ENCODE peak calls at places on chromosomes 3 and 15, in four cellular contexts. One of them, this sample, is unnamed.
A peak's percentile ranks its signal among the peaks of the same experiment; 100 is the strongest.

GRCh38 chr3:117248149-117248548 is 538.6 kb downstream of the TUSC7 start:
- DNase-seq in A549: no peak
- DNase-seq in GM12878: no peak
- DNase-seq in K562: no peak
- DNase-seq in this sample: no peak

GRCh38 chr15:63008333-63009049 is 34.1 kb upstream of the TPM1 start:
- DNase-seq in A549: no peak
- DNase-seq in GM12878: no peak
- DNase-seq in K562: no peak
- DNase-seq in this sample: no peak

GRCh38 chr15:26877842-26878241 is 11.0 kb downstream of the GABRA5 start:
- DNase-seq in A549: no peak
- DNase-seq in GM12878: no peak
- DNase-seq in K562: no peak
- DNase-seq in this sample: no peak

GRCh38 chr3:178084938-178085816 is 451.1 kb upstream of the KCNMB2 start:
- DNase-seq in A549: no peak
- DNase-seq in GM12878: no peak
- DNase-seq in K562: no peak
- DNase-seq in this sample: peak; percentile 9

GRCh38 chr3:174198199-174198598 is 660.9 kb upstream of the NAALADL2 start:
- DNase-seq in A549: no peak
- DNase-seq in GM12878: no peak
- DNase-seq in K562: no peak
- DNase-seq in this sample: no peak

GRCh38 chr3:106945435-106945834 is 431.8 kb upstream of the CCDC54 start:
- DNase-seq in A549: no peak
- DNase-seq in GM12878: no peak
- DNase-seq in K562: no peak
- DNase-seq in this sample: no peak

GRCh38 chr3:141426404-141427034 is 58.2 kb downstream of the ZBTB38 start:
- DNase-seq in A549: no peak
- DNase-seq in GM12878: no peak
- DNase-seq in K562: no peak
- DNase-seq in this sample: no peak

GRCh38 chr3:160130950-160131349 is 94.3 kb upstream of the C3orf80 start:
- DNase-seq in A549: no peak
- DNase-seq in GM12878: no peak
- DNase-seq in K562: no peak
- DNase-seq in this sample: no peak

GRCh38 chr3:24060055-24060454 is 115.0 kb downstream of the NR1D2 start:
- DNase-seq in A549: no peak
- DNase-seq in GM12878: no peak
- DNase-seq in K562: no peak
- DNase-seq in this sample: no peak

GRCh38 chr15:52557242-52557641 is 11.6 kb downstream of the ARPP19 start:
- DNase-seq in A549: no peak
- DNase-seq in GM12878: no peak
- DNase-seq in K562: no peak
- DNase-seq in this sample: no peak

GRCh38 chr3:42778644-42779043 is 5.6 kb upstream of the CCDC13 start:
- DNase-seq in A549: no peak
- DNase-seq in GM12878: no peak
- DNase-seq in K562: no peak
- DNase-seq in this sample: no peak

GRCh38 chr3:8464668-8465067 is 37.0 kb upstream of the LMCD1 start:
- DNase-seq in A549: no peak
- DNase-seq in GM12878: no peak
- DNase-seq in K562: no peak
- DNase-seq in this sample: no peak

GRCh38 chr3:114758828-114759709 is 388.0 kb downstream of the ZBTB20 start:
- DNase-seq in A549: no peak
- DNase-seq in GM12878: no peak
- DNase-seq in K562: no peak
- DNase-seq in this sample: peak; percentile 39

GRCh38 chr15:52255935-52256334 is 39.7 kb downstream of the MYO5C start:
- DNase-seq in A549: no peak
- DNase-seq in GM12878: no peak
- DNase-seq in K562: no peak
- DNase-seq in this sample: no peak

GRCh38 chr3:184040010-184040409 is 8.5 kb downstream of the HTR3D start:
- DNase-seq in A549: peak; percentile 34
- DNase-seq in GM12878: no peak
- DNase-seq in K562: peak; percentile 22
- DNase-seq in this sample: peak; percentile 38

GRCh38 chr15:74200394-74200793 is 2.2 kb downstream of the STRA6 start:
- DNase-seq in A549: peak; percentile 77
- DNase-seq in GM12878: no peak
- DNase-seq in K562: no peak
- DNase-seq in this sample: no peak

GRCh38 chr15:51243774-51244173 is 94.6 kb downstream of the CYP19A1 start:
- DNase-seq in A549: no peak
- DNase-seq in GM12878: no peak
- DNase-seq in K562: no peak
- DNase-seq in this sample: peak; percentile 6

GRCh38 chr3:128072454-128073184 is 20.4 kb downstream of the SEC61A1 start:
- DNase-seq in A549: no peak
- DNase-seq in GM12878: no peak
- DNase-seq in K562: no peak
- DNase-seq in this sample: no peak

GRCh38 chr3:133937756-133938601 is 42.3 kb upstream of the RAB6B start:
- DNase-seq in A549: no peak
- DNase-seq in GM12878: no peak
- DNase-seq in K562: no peak
- DNase-seq in this sample: no peak

GRCh38 chr3:183158552-183159006 is 4.0 kb downstream of the LAMP3 start:
- DNase-seq in A549: no peak
- DNase-seq in GM12878: peak; percentile 97
- DNase-seq in K562: peak; percentile 23
- DNase-seq in this sample: no peak

GRCh38 chr15:56249080-56249479 is 5.4 kb upstream of the RFX7 start:
- DNase-seq in A549: no peak
- DNase-seq in GM12878: no peak
- DNase-seq in K562: no peak
- DNase-seq in this sample: peak; percentile 30

GRCh38 chr3:119809249-119810017 is 27.5 kb downstream of the NR1I2 start:
- DNase-seq in A549: no peak
- DNase-seq in GM12878: no peak
- DNase-seq in K562: no peak
- DNase-seq in this sample: no peak

GRCh38 chr3:56860948-56861347 is 59.2 kb upstream of the ARHGEF3 start:
- DNase-seq in A549: no peak
- DNase-seq in GM12878: no peak
- DNase-seq in K562: no peak
- DNase-seq in this sample: no peak

GRCh38 chr15:64151727-64152506 is at the start of gene SNX22:
- DNase-seq in A549: no peak
- DNase-seq in GM12878: no peak
- DNase-seq in K562: no peak
- DNase-seq in this sample: no peak

GRCh38 chr3:14096742-14097141 is 27.9 kb downstream of the CHCHD4 start:
- DNase-seq in A549: no peak
- DNase-seq in GM12878: no peak
- DNase-seq in K562: no peak
- DNase-seq in this sample: no peak

GRCh38 chr15:65409284-65409631 is 13.5 kb downstream of the IGDCC4 start:
- DNase-seq in A549: no peak
- DNase-seq in GM12878: no peak
- DNase-seq in K562: no peak
- DNase-seq in this sample: peak; percentile 27

GRCh38 chr15:78956937-78957336 is 12.1 kb upstream of the CTSH start:
- DNase-seq in A549: no peak
- DNase-seq in GM12878: no peak
- DNase-seq in K562: no peak
- DNase-seq in this sample: no peak

GRCh38 chr15:25690673-25691543 is 172.2 kb downstream of the ATP10A start:
- DNase-seq in A549: no peak
- DNase-seq in GM12878: no peak
- DNase-seq in K562: no peak
- DNase-seq in this sample: no peak

GRCh38 chr3:159169828-159170227 is 368.0 kb downstream of the MFSD1 start:
- DNase-seq in A549: peak; percentile 16
- DNase-seq in GM12878: no peak
- DNase-seq in K562: no peak
- DNase-seq in this sample: peak; percentile 3

GRCh38 chr15:42800731-42801474 is 64.0 kb upstream of the CDAN1 start:
- DNase-seq in A549: no peak
- DNase-seq in GM12878: no peak
- DNase-seq in K562: no peak
- DNase-seq in this sample: peak; percentile 12

GRCh38 chr3:197792019-197792647 is 1.1 kb downstream of the LRCH3 start:
- DNase-seq in A549: no peak
- DNase-seq in GM12878: no peak
- DNase-seq in K562: no peak
- DNase-seq in this sample: no peak

GRCh38 chr3:58999134-58999778 is 50.6 kb downstream of the CFAP20DC start:
- DNase-seq in A549: no peak
- DNase-seq in GM12878: no peak
- DNase-seq in K562: peak; percentile 11
- DNase-seq in this sample: no peak

GRCh38 chr3:127002195-127003174 is 19.6 kb downstream of the PLXNA1 start:
- DNase-seq in A549: no peak
- DNase-seq in GM12878: no peak
- DNase-seq in K562: peak; percentile 43
- DNase-seq in this sample: no peak

GRCh38 chr15:64356443-64357040 is 569 bp upstream of the CSNK1G1 start:
- DNase-seq in A549: peak; percentile 57
- DNase-seq in GM12878: no peak
- DNase-seq in K562: no peak
- DNase-seq in this sample: peak; percentile 73

GRCh38 chr3:101779808-101780366 is 876 bp downstream of the NXPE3 start:
- DNase-seq in A549: no peak
- DNase-seq in GM12878: no peak
- DNase-seq in K562: no peak
- DNase-seq in this sample: no peak

GRCh38 chr3:12286927-12287726 is 1.7 kb upstream of the PPARG start:
- DNase-seq in A549: no peak
- DNase-seq in GM12878: no peak
- DNase-seq in K562: no peak
- DNase-seq in this sample: no peak

GRCh38 chr15:85691350-85692240 is 103.1 kb downstream of the KLHL25 start:
- DNase-seq in A549: no peak
- DNase-seq in GM12878: peak; percentile 87
- DNase-seq in K562: no peak
- DNase-seq in this sample: no peak

GRCh38 chr3:57910988-57911387 is 97.2 kb upstream of the FLNB start:
- DNase-seq in A549: peak; percentile 5
- DNase-seq in GM12878: no peak
- DNase-seq in K562: no peak
- DNase-seq in this sample: peak; percentile 16

DNA sequence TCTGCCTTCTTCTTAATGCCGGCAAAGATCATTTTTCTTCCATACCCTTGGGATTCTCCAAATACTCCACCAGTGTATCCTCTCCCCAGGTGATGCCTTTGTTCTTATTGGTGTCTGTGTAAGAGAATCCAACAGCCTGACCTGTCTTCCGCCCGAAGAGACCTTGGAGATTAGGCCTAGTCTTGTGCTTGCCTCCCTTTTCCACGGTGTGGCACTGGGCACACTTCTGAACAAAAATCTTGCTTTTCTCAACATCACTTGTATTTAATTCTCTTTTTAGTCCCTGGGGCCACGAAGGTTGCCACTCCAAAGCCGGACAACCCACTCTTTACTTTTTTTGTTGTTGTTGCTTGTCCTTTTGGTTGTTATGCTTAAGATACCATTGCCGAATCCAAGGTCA is 14.0 kb upstream of the EMC3 start:
- DNase-seq in A549: no peak
- DNase-seq in GM12878: no peak
- DNase-seq in K562: no peak
- DNase-seq in this sample: no peak
- TF ChIP-seq CHD4 in A549: no peak
- TF ChIP-seq CHD4 in GM12878: no peak
- TF ChIP-seq CHD4 in K562: no peak
- TF ChIP-seq CHD4 in this sample: no peak

DNA sequence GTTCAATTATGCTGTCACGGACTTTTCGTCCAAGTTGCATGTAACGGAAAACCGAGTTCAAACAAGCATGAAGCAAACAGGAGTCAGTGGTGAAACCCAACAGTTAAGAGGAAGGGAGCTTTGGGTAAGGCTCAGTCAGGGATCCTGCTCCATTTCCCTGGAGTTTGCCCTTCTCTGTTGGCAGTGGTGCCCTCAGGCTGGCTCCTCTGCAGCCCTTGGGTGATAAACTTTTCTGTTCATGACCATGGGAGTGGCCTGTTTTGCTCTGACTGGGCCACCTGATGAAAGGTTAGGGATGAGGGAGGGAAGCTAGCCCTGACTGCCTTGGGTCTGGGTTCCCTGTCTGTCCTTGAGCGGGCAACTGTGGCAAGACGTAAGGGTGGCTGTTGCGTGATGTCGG is 16.1 kb downstream of the CHAC1 start:
- DNase-seq in A549: no peak
- DNase-seq in GM12878: no peak
- DNase-seq in K562: no peak
- DNase-seq in this sample: no peak
- TF ChIP-seq CHD4 in A549: no peak
- TF ChIP-seq CHD4 in GM12878: no peak
- TF ChIP-seq CHD4 in K562: no peak
- TF ChIP-seq CHD4 in this sample: no peak

GRCh38 chr3:45832691-45833090 is 9.2 kb downstream of the LZTFL1 start:
- DNase-seq in A549: no peak
- DNase-seq in GM12878: no peak
- DNase-seq in K562: no peak
- DNase-seq in this sample: no peak
- TF ChIP-seq CHD4 in A549: no peak
- TF ChIP-seq CHD4 in GM12878: no peak
- TF ChIP-seq CHD4 in K562: no peak
- TF ChIP-seq CHD4 in this sample: no peak

GRCh38 chr15:58213587-58214360 is 75.6 kb downstream of the AQP9 start:
- DNase-seq in A549: no peak
- DNase-seq in GM12878: no peak
- DNase-seq in K562: no peak
- DNase-seq in this sample: no peak
- TF ChIP-seq CHD4 in A549: no peak
- TF ChIP-seq CHD4 in GM12878: no peak
- TF ChIP-seq CHD4 in K562: no peak
- TF ChIP-seq CHD4 in this sample: no peak

GRCh38 chr3:192352142-192352541 is 375.2 kb downstream of the FGF12 start:
- DNase-seq in A549: no peak
- DNase-seq in GM12878: no peak
- DNase-seq in K562: no peak
- DNase-seq in this sample: no peak
- TF ChIP-seq CHD4 in A549: no peak
- TF ChIP-seq CHD4 in GM12878: no peak
- TF ChIP-seq CHD4 in K562: no peak
- TF ChIP-seq CHD4 in this sample: no peak

DNA sequence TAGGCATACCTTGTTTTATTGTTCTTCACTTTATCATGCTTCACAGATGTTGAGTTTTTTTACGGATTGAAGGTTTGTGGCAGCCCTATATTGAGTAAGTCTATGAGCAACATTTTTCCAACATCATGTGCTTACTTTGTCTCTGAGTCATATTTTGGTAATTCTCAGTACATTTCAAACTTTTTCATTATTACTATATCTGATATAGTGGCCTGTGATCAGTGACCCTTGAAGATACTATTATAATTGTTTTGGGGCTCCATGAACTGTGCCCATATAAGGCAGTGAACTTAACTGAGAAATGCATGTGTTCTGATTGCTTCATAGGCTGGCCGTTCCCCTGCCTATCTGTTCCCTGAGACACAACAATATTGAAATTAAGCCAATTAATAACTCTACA is 42.8 kb upstream of the NSMCE3 start:
- DNase-seq in A549: no peak
- DNase-seq in GM12878: no peak
- DNase-seq in K562: no peak
- DNase-seq in this sample: no peak
- TF ChIP-seq CHD4 in A549: no peak
- TF ChIP-seq CHD4 in GM12878: no peak
- TF ChIP-seq CHD4 in K562: no peak
- TF ChIP-seq CHD4 in this sample: no peak

This sample was measured in HepG2.